ENCODE peak calls at places on chromosomes 2 and 18, in six cellular contexts. One of them, this sample, is unnamed.

GRCh38 chr2:69138247-69138754 is 125.3 kb downstream of the ANTXR1 start:
- DNase-seq in lower lobe of right lung: no peak
- DNase-seq in prostate gland: no peak
- DNase-seq in ovary: no peak
- DNase-seq in astrocyte of the cerebellum: peak; percentile 74
- DNase-seq in K562: no peak
- DNase-seq in this sample: no peak

GRCh38 chr2:36450466-36451196 is 95.1 kb downstream of the CRIM1 start:
- DNase-seq in lower lobe of right lung: no peak
- DNase-seq in prostate gland: no peak
- DNase-seq in ovary: no peak
- DNase-seq in astrocyte of the cerebellum: peak; percentile 89
- DNase-seq in K562: no peak
- DNase-seq in this sample: no peak

GRCh38 chr2:179239194-179239593 is 25.4 kb downstream of the SESTD1 start:
- DNase-seq in lower lobe of right lung: no peak
- DNase-seq in prostate gland: no peak
- DNase-seq in ovary: no peak
- DNase-seq in astrocyte of the cerebellum: peak; percentile 70
- DNase-seq in K562: no peak
- DNase-seq in this sample: no peak

GRCh38 chr2:161177969-161178368 is 17.7 kb downstream of the TANK start:
- DNase-seq in lower lobe of right lung: no peak
- DNase-seq in prostate gland: no peak
- DNase-seq in ovary: no peak
- DNase-seq in astrocyte of the cerebellum: no peak
- DNase-seq in K562: no peak
- DNase-seq in this sample: no peak

GRCh38 chr2:10982931-10983701 is 71.4 kb downstream of the KCNF1 start:
- DNase-seq in lower lobe of right lung: peak; percentile 64
- DNase-seq in prostate gland: no peak
- DNase-seq in ovary: no peak
- DNase-seq in astrocyte of the cerebellum: no peak
- DNase-seq in K562: no peak
- DNase-seq in this sample: no peak

GRCh38 chr2:191636235-191636543 is 41.7 kb upstream of the NABP1 start:
- DNase-seq in lower lobe of right lung: no peak
- DNase-seq in prostate gland: no peak
- DNase-seq in ovary: no peak
- DNase-seq in astrocyte of the cerebellum: peak; percentile 92
- DNase-seq in K562: no peak
- DNase-seq in this sample: no peak

GRCh38 chr2:46984642-46985476 is 69.3 kb upstream of the MCFD2 start:
- DNase-seq in lower lobe of right lung: peak; percentile 77
- DNase-seq in prostate gland: peak; percentile 27
- DNase-seq in ovary: peak; percentile 77
- DNase-seq in astrocyte of the cerebellum: peak; percentile 76
- DNase-seq in K562: peak; percentile 41
- DNase-seq in this sample: no peak

GRCh38 chr18:79868168-79868784 is 70.5 kb downstream of the KCNG2 start:
- DNase-seq in lower lobe of right lung: no peak
- DNase-seq in prostate gland: no peak
- DNase-seq in ovary: no peak
- DNase-seq in astrocyte of the cerebellum: no peak
- DNase-seq in K562: no peak
- DNase-seq in this sample: no peak

GRCh38 chr2:63425606-63426005 is 162.7 kb downstream of the WDPCP start:
- DNase-seq in lower lobe of right lung: no peak
- DNase-seq in prostate gland: no peak
- DNase-seq in ovary: no peak
- DNase-seq in astrocyte of the cerebellum: no peak
- DNase-seq in K562: no peak
- DNase-seq in this sample: no peak

GRCh38 chr2:99085400-99085799 is 56.1 kb upstream of the C2orf15 start:
- DNase-seq in lower lobe of right lung: no peak
- DNase-seq in prostate gland: no peak
- DNase-seq in ovary: no peak
- DNase-seq in astrocyte of the cerebellum: no peak
- DNase-seq in K562: no peak
- DNase-seq in this sample: no peak

GRCh38 chr2:121561617-121562268 is 31.1 kb downstream of the RNU4ATAC start:
- DNase-seq in lower lobe of right lung: no peak
- DNase-seq in prostate gland: no peak
- DNase-seq in ovary: no peak
- DNase-seq in astrocyte of the cerebellum: no peak
- DNase-seq in K562: no peak
- DNase-seq in this sample: no peak

GRCh38 chr18:80109676-80110078 is 615 bp downstream of the ADNP2 start:
- DNase-seq in lower lobe of right lung: peak; percentile 60
- DNase-seq in prostate gland: peak; percentile 6
- DNase-seq in ovary: peak; percentile 45
- DNase-seq in astrocyte of the cerebellum: no peak
- DNase-seq in K562: no peak
- DNase-seq in this sample: no peak

DNA sequence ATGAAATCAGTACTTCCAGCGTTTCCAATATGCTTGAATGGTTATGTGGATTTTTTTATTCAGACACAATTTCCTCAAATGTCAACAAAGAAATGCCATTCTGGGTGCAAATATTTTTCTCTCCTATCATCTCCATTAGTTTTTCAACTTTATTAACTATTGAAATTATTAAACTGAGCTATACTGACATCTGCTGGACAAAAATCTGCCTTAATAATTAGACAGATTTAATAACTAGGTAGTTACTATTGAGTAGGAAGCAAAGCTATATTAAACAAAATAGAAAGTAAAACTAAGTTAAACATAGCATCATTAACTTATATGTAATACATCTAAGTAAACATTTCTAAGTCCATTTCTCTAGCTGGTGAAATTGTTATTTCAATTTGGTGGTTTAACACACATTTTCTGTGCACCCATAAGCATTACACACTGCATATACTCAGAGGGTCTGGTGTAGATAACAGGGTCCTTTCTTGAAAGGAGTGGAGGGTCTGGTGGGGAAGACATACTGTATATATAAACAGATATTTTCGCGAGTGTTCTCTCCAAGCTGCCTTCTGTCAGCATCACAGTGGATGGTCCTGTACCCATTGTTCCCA is 77.0 kb downstream of the LANCL1 start:
- DNase-seq in lower lobe of right lung: no peak
- DNase-seq in prostate gland: no peak
- DNase-seq in ovary: no peak
- DNase-seq in astrocyte of the cerebellum: peak; percentile 20
- DNase-seq in K562: no peak
- DNase-seq in this sample: no peak
- TF ChIP-seq CTCF in lower lobe of right lung: peak; percentile 35
- TF ChIP-seq CTCF in prostate gland: peak; percentile 62
- TF ChIP-seq CTCF in ovary: no peak
- TF ChIP-seq CTCF in astrocyte of the cerebellum: no peak
- TF ChIP-seq CTCF in K562: no peak
- TF ChIP-seq CTCF in this sample: no peak

GRCh38 chr2:64581777-64582539 is 57.8 kb downstream of the AFTPH start:
- DNase-seq in lower lobe of right lung: no peak
- DNase-seq in prostate gland: no peak
- DNase-seq in ovary: no peak
- DNase-seq in astrocyte of the cerebellum: no peak
- DNase-seq in K562: no peak
- DNase-seq in this sample: no peak
- TF ChIP-seq CTCF in lower lobe of right lung: no peak
- TF ChIP-seq CTCF in prostate gland: no peak
- TF ChIP-seq CTCF in ovary: no peak
- TF ChIP-seq CTCF in astrocyte of the cerebellum: no peak
- TF ChIP-seq CTCF in K562: no peak
- TF ChIP-seq CTCF in this sample: no peak

GRCh38 chr2:217695033-217695520 is 307.7 kb downstream of the TNS1 start:
- DNase-seq in lower lobe of right lung: no peak
- DNase-seq in prostate gland: no peak
- DNase-seq in ovary: no peak
- DNase-seq in astrocyte of the cerebellum: peak; percentile 78
- DNase-seq in K562: no peak
- DNase-seq in this sample: no peak

GRCh38 chr2:217691516-217691915 is 311.3 kb downstream of the TNS1 start:
- DNase-seq in lower lobe of right lung: no peak
- DNase-seq in prostate gland: no peak
- DNase-seq in ovary: no peak
- DNase-seq in astrocyte of the cerebellum: no peak
- DNase-seq in K562: no peak
- DNase-seq in this sample: no peak

GRCh38 chr2:217694296-217694695 is 308.5 kb downstream of the TNS1 start:
- DNase-seq in lower lobe of right lung: no peak
- DNase-seq in prostate gland: no peak
- DNase-seq in ovary: no peak
- DNase-seq in astrocyte of the cerebellum: no peak
- DNase-seq in K562: no peak
- DNase-seq in this sample: no peak

GRCh38 chr2:217691920-217692666 is 310.7 kb downstream of the TNS1 start:
- DNase-seq in lower lobe of right lung: peak; percentile 66
- DNase-seq in prostate gland: no peak
- DNase-seq in ovary: no peak
- DNase-seq in astrocyte of the cerebellum: no peak
- DNase-seq in K562: no peak
- DNase-seq in this sample: no peak

GRCh38 chr2:217693363-217693762 is 309.4 kb downstream of the TNS1 start:
- DNase-seq in lower lobe of right lung: no peak
- DNase-seq in prostate gland: no peak
- DNase-seq in ovary: no peak
- DNase-seq in astrocyte of the cerebellum: no peak
- DNase-seq in K562: no peak
- DNase-seq in this sample: no peak
- TF ChIP-seq CTCF in lower lobe of right lung: no peak
- TF ChIP-seq CTCF in prostate gland: no peak
- TF ChIP-seq CTCF in ovary: no peak
- TF ChIP-seq CTCF in astrocyte of the cerebellum: no peak
- TF ChIP-seq CTCF in K562: no peak
- TF ChIP-seq CTCF in this sample: no peak

DNA sequence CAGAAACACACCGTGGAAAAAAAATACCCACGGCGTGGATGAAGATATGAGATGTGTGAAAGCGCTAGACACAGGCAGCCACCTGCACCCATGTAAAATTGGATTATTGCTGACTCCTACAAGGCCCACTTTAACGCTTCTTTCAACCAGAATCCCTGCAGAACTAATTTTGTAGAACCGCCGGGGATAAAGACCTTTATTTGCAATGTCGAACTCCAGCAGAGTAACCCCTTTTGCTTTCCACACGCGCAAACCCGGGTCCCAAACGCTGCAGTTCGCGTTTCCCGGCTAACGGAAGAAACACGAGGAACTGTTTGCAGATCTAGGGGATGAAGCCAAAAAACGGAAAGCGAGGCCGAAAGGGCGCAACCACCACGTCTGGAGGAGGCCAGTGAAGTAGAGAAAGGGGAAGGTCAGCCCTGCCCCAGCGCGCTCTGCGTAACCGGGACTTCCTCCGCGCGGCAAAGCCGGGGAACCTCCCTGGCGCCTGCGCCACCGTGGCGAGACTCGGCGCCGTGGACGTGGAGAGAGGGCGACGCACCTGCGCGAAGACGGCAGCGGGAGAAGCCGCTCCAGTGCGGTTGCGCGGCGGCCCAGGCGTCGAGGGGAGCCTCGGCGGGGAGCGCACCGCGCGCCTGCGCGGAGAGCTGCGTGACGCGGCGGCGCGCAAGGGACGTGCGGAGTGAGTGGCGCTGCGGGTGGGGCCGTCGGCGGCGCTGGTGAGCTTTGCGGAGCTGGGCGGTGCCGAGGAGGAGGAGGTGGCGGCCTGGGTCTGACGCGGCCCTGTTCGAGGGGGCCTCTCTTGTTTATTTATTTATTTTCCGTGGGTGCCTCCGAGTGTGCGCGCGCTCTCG is at the start of gene PPP1CB:
- DNase-seq in lower lobe of right lung: peak; percentile 98
- DNase-seq in prostate gland: peak; percentile 97
- DNase-seq in ovary: peak; percentile 96
- DNase-seq in astrocyte of the cerebellum: peak; percentile 84
- DNase-seq in K562: peak; percentile 95
- DNase-seq in this sample: peak; percentile 96
- TF ChIP-seq CTCF in lower lobe of right lung: peak; percentile 46
- TF ChIP-seq CTCF in prostate gland: peak; percentile 23
- TF ChIP-seq CTCF in ovary: peak; percentile 11
- TF ChIP-seq CTCF in astrocyte of the cerebellum: peak; percentile 13
- TF ChIP-seq CTCF in K562: peak; percentile 47
- TF ChIP-seq CTCF in this sample: peak; percentile 9

DNA sequence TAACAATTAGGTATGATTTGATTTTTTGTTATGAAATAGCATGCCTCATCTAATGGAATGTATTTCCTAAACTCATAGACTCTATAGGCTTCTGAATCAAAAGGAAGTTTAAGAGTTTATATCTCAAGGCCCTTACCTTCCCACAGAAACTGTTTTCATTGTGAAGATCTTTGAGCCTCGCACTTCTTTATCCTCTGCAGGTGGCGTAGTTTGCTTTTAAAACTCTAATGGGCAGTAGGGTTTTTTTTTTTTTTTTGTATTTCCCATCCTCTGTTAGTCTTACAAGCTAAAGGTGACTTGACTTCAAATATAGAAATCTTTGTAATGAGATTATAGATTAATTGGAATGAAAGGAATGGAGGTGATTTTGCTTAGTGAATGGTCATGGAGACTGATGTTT is 28.3 kb downstream of the DYNC2LI1 start:
- DNase-seq in lower lobe of right lung: no peak
- DNase-seq in prostate gland: no peak
- DNase-seq in ovary: no peak
- DNase-seq in astrocyte of the cerebellum: no peak
- DNase-seq in K562: no peak
- DNase-seq in this sample: no peak
- TF ChIP-seq CTCF in lower lobe of right lung: no peak
- TF ChIP-seq CTCF in prostate gland: no peak
- TF ChIP-seq CTCF in ovary: no peak
- TF ChIP-seq CTCF in astrocyte of the cerebellum: no peak
- TF ChIP-seq CTCF in K562: no peak
- TF ChIP-seq CTCF in this sample: no peak

This sample was measured in natural killer cell.